ENCODE peak calls at places on chromosomes 3 and 15, in seven cellular contexts. T is stomach, Q is K562, U is RWPE1, A is fibroblast of mammary gland, Z is Panc1, R is nephron progenitor cell. I is an unnamed sample.
A peak's percentile ranks its signal among the peaks of the same experiment; 100 is the strongest.

GRCh38 chr3:58258392-58259040 is 20.9 kb downstream of the ABHD6 start:
- DNase-seq in U (no peak), A (no peak), Z (no peak), Q (no peak), T (no peak), R (no peak), I (no peak)

GRCh38 chr15:22978691-22979068 is 1.5 kb downstream of the CYFIP1 start:
- DNase-seq in A (no peak), Z (no peak), U (no peak), Q (no peak), T (no peak), R (no peak), I (no peak)

GRCh38 chr3:75192065-75192658 is 472.0 kb upstream of the FRG2C start:
- DNase-seq in R (peak; percentile 65), T (peak; percentile 28), U (peak; percentile 2), Q (peak; percentile 29), A (peak; percentile 49), Z (peak; percentile 12), I (peak; percentile 62)

GRCh38 chr15:57554063-57554820 is 37.5 kb upstream of the MYZAP start:
- DNase-seq in T (peak; percentile 66), Z (no peak), R (no peak), U (peak; percentile 51), A (no peak), Q (no peak), I (peak; percentile 45)

GRCh38 chr3:37924453-37924852 is 62.8 kb downstream of the CTDSPL start:
- DNase-seq in T (no peak), A (no peak), Q (no peak), U (no peak), R (no peak), Z (no peak), I (no peak)

GRCh38 chr3:149233323-149233722 is 11.7 kb upstream of the CP start:
- DNase-seq in Z (no peak), Q (peak; percentile 38), R (no peak), U (no peak), T (no peak), A (no peak), I (no peak)

GRCh38 chr15:92907880-92908279 is 7.8 kb downstream of the CHD2 start:
- DNase-seq in T (no peak), A (peak; percentile 92), Q (no peak), R (no peak), Z (no peak), U (no peak), I (no peak)

GRCh38 chr3:66386011-66386924 is 114.6 kb downstream of the LRIG1 start:
- DNase-seq in R (no peak), Q (no peak), T (no peak), Z (no peak), U (no peak), A (no peak), I (no peak)

GRCh38 chr3:140093742-140094141 is 158.8 kb downstream of the CLSTN2 start:
- DNase-seq in U (peak; percentile 61), R (no peak), A (peak; percentile 88), T (peak; percentile 59), Q (no peak), Z (no peak), I (no peak)

GRCh38 chr15:69499521-69500201 is 47.0 kb downstream of the RPLP1 start:
- DNase-seq in T (no peak), R (no peak), Z (no peak), A (no peak), U (no peak), Q (no peak), I (no peak)

GRCh38 chr3:23159929-23160328 is 43.2 kb upstream of the UBE2E2 start:
- DNase-seq in U (peak; percentile 64), Z (peak; percentile 45), Q (no peak), A (peak; percentile 93), R (no peak), T (no peak), I (no peak)

GRCh38 chr3:4271834-4272233 is 31.3 kb upstream of the SETMAR start:
- DNase-seq in Z (no peak), A (peak; percentile 48), Q (peak; percentile 40), R (peak; percentile 13), U (peak; percentile 8), T (no peak), I (no peak)

GRCh38 chr3:161372321-161373260 is 1.3 kb upstream of the SPTSSB start:
- DNase-seq in A (no peak), U (peak; percentile 38), Z (no peak), Q (no peak), R (peak; percentile 53), T (peak; percentile 44), I (peak; percentile 60)

GRCh38 chr3:106121491-106122289 is 252.9 kb upstream of the CBLB start:
- DNase-seq in Z (no peak), R (no peak), T (no peak), Q (no peak), U (no peak), A (no peak), I (no peak)

GRCh38 chr15:44794072-44794471 is 57.7 kb downstream of the TRIM69 start:
- DNase-seq in R (no peak), Q (no peak), Z (no peak), U (no peak), T (no peak), A (no peak), I (no peak)

GRCh38 chr3:184648726-184649125 is 63.1 kb downstream of the MAGEF1 start:
- DNase-seq in A (no peak), R (no peak), Q (no peak), T (no peak), Z (no peak), U (no peak), I (no peak)

GRCh38 chr3:126448141-126448892 is 27.4 kb downstream of the ZXDC start:
- DNase-seq in R (no peak), U (no peak), T (no peak), A (no peak), Z (no peak), Q (no peak), I (no peak)

GRCh38 chr3:32146669-32147315 is 40.4 kb downstream of the GPD1L start:
- DNase-seq in Q (no peak), R (no peak), U (no peak), A (no peak), T (no peak), Z (no peak), I (no peak)

GRCh38 chr3:193894121-193894863 is 241.7 kb upstream of the HES1 start:
- DNase-seq in R (no peak), Z (no peak), T (no peak), U (no peak), A (no peak), Q (no peak), I (no peak)

GRCh38 chr3:100033184-100033583 is 81.1 kb downstream of the FILIP1L start:
- DNase-seq in Z (no peak), U (peak; percentile 45), R (no peak), T (no peak), A (peak; percentile 31), Q (no peak), I (no peak)

GRCh38 chr3:96202181-96202580 is 612.2 kb upstream of the EPHA6 start:
- DNase-seq in Z (no peak), T (no peak), Q (no peak), U (no peak), A (no peak), R (no peak), I (no peak)

GRCh38 chr15:31300208-31300661 is 26.4 kb upstream of the KLF13 start:
- DNase-seq in Q (no peak), R (no peak), A (no peak), U (no peak), Z (no peak), T (no peak), I (no peak)

GRCh38 chr3:5186089-5186853 is 1.2 kb upstream of the EDEM1 start:
- DNase-seq in R (no peak), U (peak; percentile 8), Q (no peak), Z (no peak), A (no peak), T (no peak), I (no peak)

GRCh38 chr3:128442070-128442469 is 24.6 kb downstream of the DNAJB8 start:
- DNase-seq in T (no peak), R (no peak), Z (no peak), Q (no peak), U (no peak), A (no peak), I (no peak)

GRCh38 chr3:128436214-128436613 is 30.5 kb downstream of the DNAJB8 start:
- DNase-seq in T (no peak), Z (no peak), A (peak; percentile 10), Q (no peak), R (no peak), U (no peak), I (no peak)

GRCh38 chr3:128439226-128439625 is 27.5 kb downstream of the DNAJB8 start:
- DNase-seq in Q (no peak), T (no peak), A (no peak), R (no peak), U (no peak), Z (no peak), I (no peak)

GRCh38 chr3:128435561-128435960 is 31.1 kb downstream of the DNAJB8 start:
- DNase-seq in T (no peak), Z (no peak), A (no peak), R (no peak), Q (no peak), U (no peak), I (no peak)

GRCh38 chr3:128438488-128439072 is 28.1 kb downstream of the DNAJB8 start:
- DNase-seq in R (no peak), A (no peak), Z (no peak), U (no peak), Q (peak; percentile 46), T (no peak), I (no peak)
- TF ChIP-seq CTCF in R (peak; percentile 47), A (peak; percentile 46), Z (peak; percentile 80), U (peak; percentile 21), Q (peak; percentile 81), T (no peak), I (peak; percentile 38)

GRCh38 chr3:42097166-42097946 is 6.2 kb downstream of the TRAK1 start:
- DNase-seq in Z (no peak), T (no peak), R (no peak), U (no peak), A (peak; percentile 53), Q (no peak), I (no peak)
- TF ChIP-seq CTCF in Z (no peak), T (no peak), R (no peak), U (no peak), A (no peak), Q (no peak), I (no peak)

DNA sequence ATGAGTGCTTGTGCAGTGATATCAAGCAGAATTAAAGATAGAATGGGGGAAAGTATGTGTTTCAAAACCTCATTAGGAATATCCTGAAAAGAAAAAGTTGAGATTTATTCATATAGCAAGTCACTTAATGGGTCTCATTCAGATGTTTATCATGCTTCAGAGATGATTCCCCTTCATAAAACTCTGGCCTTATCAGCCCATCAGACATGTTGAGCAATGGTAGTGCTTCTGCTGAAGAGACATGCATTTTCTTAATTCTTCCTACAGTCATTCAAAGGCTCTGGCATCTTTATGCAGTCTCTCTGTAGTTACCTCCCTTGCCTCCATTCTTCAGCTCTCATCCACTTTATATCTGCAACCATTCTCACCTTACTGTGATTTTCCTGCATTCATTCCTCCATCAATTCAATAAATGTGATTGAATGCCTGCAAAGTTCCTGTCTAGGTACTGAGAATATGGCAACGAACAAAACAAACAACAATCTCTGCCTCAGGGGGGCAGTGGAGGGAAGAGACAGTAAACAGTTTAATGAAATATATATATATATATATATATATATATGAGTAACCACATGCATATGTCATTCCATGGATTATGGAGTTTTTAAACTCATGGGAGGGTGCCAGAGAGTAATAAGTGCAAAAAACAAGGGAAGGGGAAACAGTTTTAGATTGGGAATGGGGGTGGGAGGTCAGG is 138.5 kb downstream of the NECTIN3 start:
- DNase-seq in Z (no peak), R (no peak), Q (no peak), U (no peak), A (peak; percentile 24), T (no peak), I (no peak)
- TF ChIP-seq CTCF in Z (no peak), R (no peak), Q (no peak), U (no peak), A (peak; percentile 16), T (no peak), I (no peak)

GRCh38 chr3:17473761-17474160 is 268.7 kb downstream of the TBC1D5 start:
- DNase-seq in U (peak; percentile 3), A (peak; percentile 32), Z (no peak), Q (no peak), R (no peak), T (no peak), I (no peak)
- TF ChIP-seq CTCF in U (peak; percentile 10), A (peak; percentile 24), Z (no peak), Q (no peak), R (no peak), T (no peak), I (no peak)